ENCODE peak calls at places on chromosomes 7 and 10, in six cellular contexts. G is lower leg skin, Q is H1, Z is stomach, C is HCT116, T is A549. V is an unnamed sample.
A peak's percentile ranks its signal among the peaks of the same experiment; 100 is the strongest.

GRCh38 chr10:102434251-102434913 is 2.0 kb upstream of the CUEDC2 start:
- DNase-seq in Z (no peak), G (no peak), T (no peak), C (no peak), Q (no peak), V (no peak)

GRCh38 chr10:29386347-29386999 is 97.6 kb downstream of the LYZL1 start:
- DNase-seq in C (no peak), Q (no peak), G (no peak), T (peak; percentile 34), Z (no peak), V (no peak)

GRCh38 chr10:70662362-70663220 is 9.7 kb upstream of the ADAMTS14 start:
- DNase-seq in C (no peak), Q (no peak), T (no peak), Z (no peak), G (no peak), V (no peak)

GRCh38 chr7:28988091-28988490 is 30.0 kb upstream of the TRIL start:
- DNase-seq in C (no peak), Q (no peak), G (no peak), Z (no peak), T (no peak), V (no peak)

GRCh38 chr7:12328888-12329770 is 74.5 kb downstream of the VWDE start:
- DNase-seq in G (no peak), Q (no peak), T (no peak), C (no peak), Z (no peak), V (no peak)

GRCh38 chr7:4247106-4247876 is 434.8 kb upstream of the FOXK1 start:
- DNase-seq in Q (no peak), C (no peak), G (no peak), T (no peak), Z (no peak), V (no peak)

GRCh38 chr7:4610768-4611467 is 71.2 kb upstream of the FOXK1 start:
- DNase-seq in G (peak; percentile 66), T (peak; percentile 82), Z (peak; percentile 59), C (peak; percentile 73), Q (peak; percentile 51), V (peak; percentile 82)

GRCh38 chr10:58936364-58936763 is 240.1 kb upstream of the PHYHIPL start:
- DNase-seq in C (no peak), Z (no peak), G (no peak), Q (no peak), T (no peak), V (no peak)

GRCh38 chr7:5139998-5140397 is 50.0 kb upstream of the WIPI2 start:
- DNase-seq in G (no peak), T (peak; percentile 47), Z (peak; percentile 42), C (peak; percentile 39), Q (peak; percentile 69), V (no peak)

GRCh38 chr7:1377111-1377909 is 82.0 kb downstream of the MICALL2 start:
- DNase-seq in C (no peak), G (no peak), T (peak; percentile 55), Z (no peak), Q (no peak), V (no peak)

GRCh38 chr7:129886184-129886817 is 66.5 kb downstream of the UBE2H start:
- DNase-seq in C (no peak), T (no peak), Z (no peak), G (no peak), Q (no peak), V (no peak)

GRCh38 chr7:142851269-142851668 is 3.6 kb upstream of the EPHB6 start:
- DNase-seq in Q (no peak), G (no peak), Z (no peak), T (no peak), C (no peak), V (no peak)

GRCh38 chr7:131225619-131226101 is 102.0 kb upstream of the MKLN1 start:
- DNase-seq in C (no peak), Z (peak; percentile 28), G (no peak), Q (no peak), T (peak; percentile 98), V (no peak)

GRCh38 chr10:4347397-4347796 is 478.6 kb upstream of the AKR1E2 start:
- DNase-seq in T (no peak), Z (no peak), C (no peak), G (no peak), Q (no peak), V (no peak)

GRCh38 chr7:69502358-69502757 is 95.9 kb upstream of the AUTS2 start:
- DNase-seq in G (no peak), Q (no peak), C (no peak), Z (no peak), T (peak; percentile 15), V (no peak)

GRCh38 chr7:69764071-69764470 is 165.8 kb downstream of the AUTS2 start:
- DNase-seq in C (no peak), Q (no peak), T (no peak), Z (no peak), G (no peak), V (no peak)

GRCh38 chr10:119289227-119289925 is 82.0 kb downstream of the GRK5 start:
- DNase-seq in T (no peak), Z (peak; percentile 50), Q (no peak), C (no peak), G (no peak), V (no peak)

GRCh38 chr10:129101232-129101980 is 365.6 kb upstream of the MGMT start:
- DNase-seq in C (no peak), T (no peak), Q (peak; percentile 10), Z (no peak), G (peak; percentile 10), V (no peak)

GRCh38 chr7:43915907-43916306 is 9.5 kb upstream of the URGCP start:
- DNase-seq in C (no peak), G (no peak), Z (no peak), Q (no peak), T (no peak), V (no peak)

GRCh38 chr10:72943498-72944234 is 10.9 kb downstream of the PLA2G12B start:
- DNase-seq in C (no peak), T (no peak), Z (no peak), G (no peak), Q (no peak), V (no peak)

GRCh38 chr7:75732016-75732521 is 6.7 kb downstream of the HIP1 start:
- DNase-seq in Z (no peak), C (no peak), G (no peak), T (no peak), Q (no peak), V (no peak)

GRCh38 chr10:127349737-127350136 is 153.3 kb upstream of the INSYN2A start:
- DNase-seq in G (no peak), Z (no peak), T (no peak), Q (no peak), C (no peak), V (no peak)

DNA sequence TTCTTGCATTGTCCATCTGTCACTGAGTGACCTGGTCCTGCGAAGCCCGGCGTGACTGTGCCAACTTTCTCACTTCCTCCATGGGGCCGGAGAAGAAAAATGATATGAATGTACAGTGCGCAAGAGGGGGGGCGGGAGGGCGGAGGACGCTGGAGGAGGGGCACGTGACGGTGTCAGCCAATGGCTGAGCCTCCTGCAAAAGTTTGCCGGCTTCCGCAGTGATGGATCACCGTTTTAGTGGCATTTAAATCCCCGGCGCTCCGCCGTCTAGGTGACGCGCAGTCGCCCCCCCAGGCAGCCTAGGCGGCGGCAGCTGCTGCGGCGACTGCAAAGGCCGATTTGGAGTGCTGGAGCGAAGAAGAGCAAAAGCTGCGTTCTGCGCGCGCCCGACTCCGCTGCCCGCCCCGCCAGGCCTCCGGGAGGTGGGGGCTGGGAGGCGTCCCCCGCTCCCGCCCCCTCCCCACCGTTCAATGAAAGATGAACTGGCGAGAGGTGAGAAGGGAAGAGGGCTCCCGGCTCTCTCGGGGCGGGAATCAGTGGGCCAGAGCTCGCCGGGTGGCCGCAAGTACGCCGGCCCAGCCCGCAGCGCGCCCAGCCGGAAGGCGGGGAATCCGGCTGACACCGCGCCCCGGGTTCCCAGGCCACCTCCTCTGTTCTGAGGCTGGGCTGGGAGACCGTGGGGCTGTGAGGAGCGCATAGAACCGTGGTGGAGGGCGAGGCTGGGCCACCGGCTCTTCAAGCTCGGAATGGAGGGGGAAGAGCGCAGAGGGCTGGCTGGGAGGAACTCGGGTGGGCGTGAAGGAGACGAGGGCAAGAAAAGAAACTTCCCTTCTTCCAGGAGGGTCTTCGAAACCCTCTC is at the start of gene HOXA1:
- DNase-seq in C (peak; percentile 80), T (peak; percentile 91), Z (peak; percentile 59), G (peak; percentile 79), Q (peak; percentile 79), V (peak; percentile 100)
- TF ChIP-seq POLR2A in C (no peak), T (peak; percentile 61), Z (no peak), G (no peak), Q (no peak), V (peak; percentile 95)

DNA sequence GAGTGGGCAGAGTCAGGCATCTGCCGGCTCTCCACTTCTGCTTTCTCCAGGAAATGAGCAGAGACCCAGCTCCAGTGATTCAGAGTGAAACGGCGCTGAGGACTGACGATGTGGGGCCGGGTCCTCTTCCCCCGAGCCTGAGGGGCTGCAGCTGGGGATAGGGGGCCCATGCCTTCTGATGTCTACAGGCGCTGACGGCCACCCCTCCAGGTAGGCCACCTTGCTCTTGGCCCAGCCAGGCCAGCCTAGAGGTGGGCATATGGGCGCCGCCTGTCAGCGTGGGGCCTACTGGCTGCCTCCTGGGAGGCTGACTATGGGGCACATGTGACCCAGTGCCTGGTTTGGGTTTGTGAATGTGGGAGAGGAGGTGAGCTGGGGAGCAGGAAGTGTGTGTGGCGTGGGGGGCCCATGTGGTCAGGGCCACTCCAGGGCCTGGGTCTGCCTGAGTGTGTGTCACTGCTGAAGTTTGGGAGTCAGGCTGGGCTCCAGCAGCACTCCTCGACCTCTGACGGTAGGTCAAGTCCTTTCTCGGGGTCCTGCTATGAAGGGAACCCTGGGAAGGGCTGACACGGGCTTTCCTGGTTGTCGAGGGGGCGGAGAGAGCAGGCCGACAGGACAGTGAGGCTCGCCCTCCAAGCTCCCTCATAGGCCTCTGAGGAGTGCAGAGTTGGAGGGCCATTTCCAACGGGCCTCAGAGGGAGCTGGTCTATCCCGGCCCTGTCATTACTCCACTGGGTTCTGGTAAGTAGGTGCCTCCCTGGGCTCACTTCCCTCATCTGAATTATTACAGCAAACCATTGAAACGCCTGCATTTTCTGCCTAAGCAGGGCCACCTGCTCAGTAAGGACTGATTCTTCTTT is at the start of gene WDFY4:
- DNase-seq in Z (no peak), Q (peak; percentile 37), T (no peak), C (no peak), G (no peak), V (no peak)
- TF ChIP-seq POLR2A in Z (no peak), Q (no peak), T (no peak), C (no peak), G (no peak), V (no peak)

GRCh38 chr7:95594185-95594584 is 2.1 kb downstream of the PDK4 start:
- DNase-seq in Z (no peak), G (no peak), Q (no peak), C (no peak), T (no peak), V (no peak)
- TF ChIP-seq POLR2A in Z (no peak), G (no peak), Q (no peak), C (no peak), T (no peak), V (no peak)

DNA sequence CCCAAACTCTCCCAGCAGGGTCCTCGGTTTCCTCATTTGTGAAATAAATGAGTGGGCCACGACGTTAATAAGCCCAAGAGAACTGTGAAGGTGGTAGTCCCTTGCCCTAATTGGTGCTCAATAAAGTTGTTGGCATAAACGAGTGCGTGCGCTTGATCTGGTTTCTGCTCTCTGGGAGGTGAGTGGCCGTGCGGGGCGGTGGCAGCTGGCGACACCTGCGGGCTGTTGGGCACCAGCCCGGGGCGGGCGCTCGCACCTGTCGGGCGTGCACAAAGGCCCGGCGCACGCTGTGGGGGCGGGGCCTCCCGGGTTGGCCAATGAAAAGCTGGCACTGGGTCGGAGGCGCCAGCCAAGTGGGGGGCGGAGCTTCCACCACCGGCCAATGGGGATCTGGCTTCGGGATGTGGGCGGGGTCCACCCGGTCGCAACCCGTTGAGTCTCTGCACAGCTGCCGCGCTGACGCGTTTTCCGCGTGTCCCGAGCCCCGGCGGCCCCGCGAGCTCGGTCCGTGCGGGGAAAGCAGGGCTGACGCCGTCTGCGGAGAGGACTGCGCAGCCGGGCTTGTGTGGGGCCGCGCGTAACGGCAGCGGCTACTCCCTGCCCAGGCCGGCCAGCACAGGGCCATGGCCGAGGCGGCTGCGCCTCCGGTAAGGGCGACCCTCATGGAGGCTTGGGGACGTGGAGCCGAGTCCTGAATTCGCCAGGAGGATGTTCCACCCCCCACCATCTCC is 23.0 kb downstream of the ZNF783 start:
- DNase-seq in C (peak; percentile 64), Z (peak; percentile 99), G (peak; percentile 90), T (peak; percentile 83), Q (peak; percentile 100), V (peak; percentile 93)
- TF ChIP-seq POLR2A in C (no peak), Z (no peak), G (no peak), T (peak; percentile 36), Q (peak; percentile 61), V (peak; percentile 60)

V was measured in H54.